ENCODE peak calls at places on chromosomes 2 and 18, in four cellular contexts. C is HL-60, K is K562, S is GM12878. Q is an unnamed sample.

GRCh38 chr2:220226076-220226475 is 598.6 kb downstream of the SLC4A3 start:
- DNase-seq in K (no peak), C (no peak), S (no peak), Q (no peak)

GRCh38 chr2:229170907-229171306 is 100.2 kb downstream of the PID1 start:
- DNase-seq in S (no peak), C (no peak), K (no peak), Q (no peak)

GRCh38 chr2:141020346-141020745 is 1110.5 kb downstream of the LRP1B start:
- DNase-seq in K (no peak), C (no peak), S (no peak), Q (no peak)

GRCh38 chr18:70273021-70273420 is 15.8 kb upstream of the SOCS6 start:
- DNase-seq in C (no peak), K (no peak), S (no peak), Q (no peak)

GRCh38 chr2:85237849-85238570 is 89.8 kb downstream of the TGOLN2 start:
- DNase-seq in S (no peak), C (no peak), K (no peak), Q (no peak)

GRCh38 chr2:98088261-98088660 is 1.3 kb downstream of the VWA3B start:
- DNase-seq in K (no peak), C (peak; percentile 70), S (no peak), Q (no peak)

GRCh38 chr2:42234056-42234455 is 64.9 kb downstream of the EML4 start:
- DNase-seq in C (no peak), K (no peak), S (no peak), Q (no peak)

GRCh38 chr2:84694088-84694622 is 177.9 kb downstream of the DNAH6 start:
- DNase-seq in S (no peak), C (no peak), K (no peak), Q (no peak)

GRCh38 chr2:66437055-66437454 is 2.1 kb downstream of the MEIS1 start:
- DNase-seq in C (no peak), K (no peak), S (no peak), Q (no peak)

GRCh38 chr2:7010376-7010775 is 93.2 kb downstream of the RNF144A start:
- DNase-seq in K (no peak), S (no peak), C (no peak), Q (no peak)

GRCh38 chr2:80530442-80531064 is 226.0 kb upstream of the LRRTM1 start:
- DNase-seq in K (no peak), C (no peak), S (peak; percentile 82), Q (no peak)

GRCh38 chr2:62266433-62267038 is 70.6 kb downstream of the B3GNT2 start:
- DNase-seq in C (no peak), S (no peak), K (no peak), Q (no peak)

GRCh38 chr2:97808816-97809215 is 95.4 kb downstream of the ZAP70 start:
- DNase-seq in K (no peak), C (no peak), S (no peak), Q (no peak)

GRCh38 chr18:5524660-5525059 is 19.1 kb downstream of the EPB41L3 start:
- DNase-seq in S (no peak), C (no peak), K (no peak), Q (no peak)

GRCh38 chr2:208195477-208195876 is 5.6 kb upstream of the C2orf80 start:
- DNase-seq in K (no peak), C (no peak), S (no peak), Q (no peak)

GRCh38 chr2:74045454-74045853 is 60.7 kb downstream of the TET3 start:
- DNase-seq in S (no peak), C (no peak), K (no peak), Q (no peak)

GRCh38 chr2:128395640-128396499 is 77.2 kb upstream of the HS6ST1 start:
- DNase-seq in C (no peak), K (no peak), S (no peak), Q (no peak)

GRCh38 chr2:1104364-1104763 is 153.7 kb downstream of the SNTG2 start:
- DNase-seq in K (no peak), C (no peak), S (no peak), Q (no peak)

GRCh38 chr2:131046580-131047274 is 46.5 kb downstream of the FAM168B start:
- DNase-seq in C (no peak), K (no peak), S (no peak), Q (no peak)

GRCh38 chr18:48826271-48826670 is 124.5 kb downstream of the SMAD7 start:
- DNase-seq in S (no peak), C (no peak), K (no peak), Q (no peak)

GRCh38 chr18:10661333-10661732 is 135.5 kb downstream of the NAPG start:
- DNase-seq in S (no peak), K (no peak), C (no peak), Q (no peak)

GRCh38 chr2:214577769-214578168 is 166.9 kb downstream of the VWC2L start:
- DNase-seq in C (no peak), S (no peak), K (no peak), Q (no peak)

GRCh38 chr2:115214050-115214449 is 771.6 kb downstream of the DPP10 start:
- DNase-seq in S (no peak), C (no peak), K (no peak), Q (no peak)

GRCh38 chr2:25699206-25699605 is 25.8 kb upstream of the DTNB start:
- DNase-seq in S (no peak), C (no peak), K (no peak), Q (no peak)

DNA sequence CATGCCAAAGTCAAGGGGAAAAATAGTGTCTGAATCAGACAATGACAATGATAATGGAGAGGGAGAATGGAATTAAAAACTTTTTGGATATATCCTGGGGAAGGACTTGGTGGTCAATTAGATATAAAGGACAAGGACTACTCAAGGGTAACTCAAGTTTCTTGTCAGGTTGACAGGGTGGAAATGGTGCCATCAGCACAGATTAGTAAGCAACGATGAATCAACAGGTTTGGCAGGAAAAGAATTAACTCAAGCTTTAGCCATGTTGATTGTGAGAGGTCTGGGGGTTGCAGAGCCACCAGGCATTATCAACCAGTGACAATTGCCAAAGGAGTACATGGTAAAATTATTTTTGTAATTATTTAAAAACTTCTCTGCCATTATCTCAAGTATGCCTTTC is 35.8 kb upstream of the SPATS2L start:
- DNase-seq in S (no peak), K (no peak), C (no peak), Q (no peak)
- TF ChIP-seq SPI1 in S (no peak), K (no peak), C (no peak), Q (no peak)

GRCh38 chr2:240147382-240147781 is 6.9 kb upstream of the OTOS start:
- DNase-seq in C (no peak), S (no peak), K (no peak), Q (no peak)

GRCh38 chr2:240153418-240153817 is 13.0 kb upstream of the OTOS start:
- DNase-seq in S (no peak), K (no peak), C (no peak), Q (no peak)

GRCh38 chr2:240147911-240148587 is 7.6 kb upstream of the OTOS start:
- DNase-seq in K (no peak), S (no peak), C (no peak), Q (no peak)

GRCh38 chr2:240151477-240152031 is 11.1 kb upstream of the OTOS start:
- DNase-seq in C (no peak), S (no peak), K (no peak), Q (no peak)

GRCh38 chr2:240149943-240150784 is 9.7 kb upstream of the OTOS start:
- DNase-seq in S (no peak), K (peak; percentile 61), C (no peak), Q (peak; percentile 76)
- TF ChIP-seq SPI1 in S (no peak), K (no peak), C (no peak), Q (no peak)

GRCh38 chr2:40219141-40219540 is 232.7 kb downstream of the SLC8A1 start:
- DNase-seq in C (no peak), S (no peak), K (no peak), Q (no peak)
- TF ChIP-seq SPI1 in C (no peak), S (no peak), K (no peak), Q (no peak)

DNA sequence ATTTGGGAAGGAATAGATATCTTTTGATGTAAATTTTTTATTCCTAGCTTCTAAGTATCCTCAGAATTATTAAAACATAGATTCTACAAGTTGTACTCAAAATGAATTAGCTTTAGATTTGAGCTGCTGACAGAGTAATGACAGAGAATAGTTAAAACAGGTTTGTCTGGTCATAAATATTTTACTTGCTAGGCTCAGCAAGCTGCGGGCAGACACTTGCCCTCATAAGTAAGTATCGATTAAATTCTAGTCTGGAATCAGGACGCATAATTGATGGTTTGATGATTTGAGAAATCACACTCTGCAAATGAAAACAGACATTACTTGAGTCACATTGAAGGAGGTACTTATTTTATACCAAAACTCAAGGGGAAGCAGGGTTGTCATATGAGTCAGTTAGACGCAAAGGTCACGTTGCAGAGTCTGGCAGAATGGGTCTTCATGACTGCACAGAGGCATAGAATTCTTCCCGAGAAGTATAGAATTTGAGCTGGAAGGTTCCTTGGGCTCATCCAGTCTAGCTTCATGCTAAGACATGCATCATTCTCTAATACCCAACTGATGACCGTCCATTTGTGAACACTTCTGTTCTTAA is 27.5 kb downstream of the ARL4C start:
- DNase-seq in S (no peak), C (no peak), K (no peak), Q (no peak)
- TF ChIP-seq SPI1 in S (no peak), C (no peak), K (no peak), Q (no peak)

GRCh38 chr2:158205215-158205614 is 103.5 kb downstream of the UPP2 start:
- DNase-seq in K (no peak), S (no peak), C (no peak), Q (no peak)
- TF ChIP-seq SPI1 in K (no peak), S (no peak), C (no peak), Q (no peak)

GRCh38 chr2:109222825-109223471 is 93.9 kb downstream of the SH3RF3 start:
- DNase-seq in K (no peak), S (no peak), C (no peak), Q (no peak)
- TF ChIP-seq SPI1 in K (no peak), S (no peak), C (no peak), Q (no peak)

GRCh38 chr2:46489430-46489829 is 10.1 kb downstream of the TMEM247 start:
- DNase-seq in C (no peak), K (no peak), S (no peak), Q (no peak)

GRCh38 chr2:46486441-46486840 is 7.1 kb downstream of the TMEM247 start:
- DNase-seq in S (no peak), K (no peak), C (no peak), Q (no peak)

GRCh38 chr2:46490521-46491141 is 11.3 kb downstream of the TMEM247 start:
- DNase-seq in K (no peak), C (no peak), S (no peak), Q (peak; percentile 59)

GRCh38 chr2:46487667-46488333 is 8.4 kb downstream of the TMEM247 start:
- DNase-seq in C (no peak), K (peak; percentile 64), S (no peak), Q (no peak)

DNA sequence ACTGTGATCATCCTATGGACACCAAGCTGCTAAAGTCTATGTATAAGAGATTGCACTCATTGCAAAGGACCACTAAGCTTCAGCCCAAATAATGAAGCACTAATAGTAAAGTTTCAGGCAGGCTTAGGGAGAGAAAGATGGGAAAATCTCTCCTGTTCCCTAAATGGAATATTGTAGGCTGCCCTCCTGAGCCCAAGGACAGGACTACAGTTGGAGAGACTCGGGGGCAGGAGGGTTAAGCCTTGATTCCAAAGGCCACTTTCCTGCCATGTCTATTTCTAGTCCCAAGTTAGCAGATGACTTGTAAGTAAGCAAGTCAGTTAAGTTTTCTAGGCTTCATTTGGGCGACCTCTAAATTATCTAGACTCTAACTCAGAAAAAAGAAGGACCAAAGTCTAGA is 9.0 kb downstream of the TMEM247 start:
- DNase-seq in S (no peak), C (no peak), K (no peak), Q (no peak)
- TF ChIP-seq SPI1 in S (no peak), C (no peak), K (no peak), Q (no peak)

GRCh38 chr2:218871345-218872302 is 9.0 kb upstream of the WNT10A start:
- DNase-seq in S (no peak), K (no peak), C (peak; percentile 72), Q (no peak)
- TF ChIP-seq SPI1 in S (no peak), K (no peak), C (no peak), Q (no peak)

GRCh38 chr2:47488870-47489584 is 86.1 kb downstream of the MSH2 start:
- DNase-seq in C (no peak), S (no peak), K (no peak), Q (no peak)
- TF ChIP-seq SPI1 in C (no peak), S (no peak), K (no peak), Q (no peak)

Q was measured in GM12891.